ENCODE peak calls at places on chromosomes 2 and 18, in four cellular contexts. U is endothelial cell of umbilical vein, O is GM23248, G is neuronal stem cell. N is an unnamed sample.

GRCh38 chr18:46226461-46226860 is 122.3 kb downstream of the HAUS1 start:
- DNase-seq in O (peak), U (no peak), G (no peak), N (no peak)

GRCh38 chr2:229634574-229635185 is 79.7 kb downstream of the DNER start:
- DNase-seq in O (no peak), U (no peak), G (peak), N (no peak)

GRCh38 chr18:67509711-67510110 is 6.8 kb downstream of the DSEL start:
- DNase-seq in O (peak), G (no peak), U (no peak), N (no peak)

GRCh38 chr2:119694994-119695521 is 16.1 kb downstream of the TMEM177 start:
- DNase-seq in U (peak), G (no peak), O (peak), N (no peak)

GRCh38 chr18:11994346-11994707 is 13.0 kb downstream of the IMPA2 start:
- DNase-seq in G (no peak), O (peak), U (no peak), N (peak)

GRCh38 chr2:95345415-95346235 is 48.5 kb downstream of the KCNIP3 start:
- DNase-seq in G (peak), U (peak), O (peak), N (peak)

GRCh38 chr2:170848587-170848986 is 31.9 kb downstream of the GAD1 start:
- DNase-seq in O (peak), G (no peak), U (no peak), N (no peak)

GRCh38 chr2:3102081-3102914 is 275.3 kb downstream of the EIPR1 start:
- DNase-seq in G (no peak), O (no peak), U (no peak), N (no peak)

GRCh38 chr18:42414756-42415454 is 459.9 kb downstream of the PIK3C3 start:
- DNase-seq in G (no peak), U (no peak), O (peak), N (no peak)

GRCh38 chr2:191050640-191050987 is 36.6 kb upstream of the STAT1 start:
- DNase-seq in G (no peak), O (peak), U (no peak), N (no peak)

GRCh38 chr2:138919336-138919735 is 139.1 kb upstream of the NXPH2 start:
- DNase-seq in U (no peak), G (no peak), O (no peak), N (no peak)

GRCh38 chr2:25335971-25336370 is 5.8 kb downstream of the DNMT3A start:
- DNase-seq in G (no peak), O (no peak), U (no peak), N (no peak)

GRCh38 chr2:27652790-27653189 is 10.6 kb downstream of the SUPT7L start:
- DNase-seq in O (no peak), U (no peak), G (no peak), N (no peak)

GRCh38 chr2:154291511-154291910 is 407.0 kb upstream of the KCNJ3 start:
- DNase-seq in O (no peak), U (no peak), G (no peak), N (no peak)

GRCh38 chr2:189394525-189394924 is 46.7 kb upstream of the WDR75 start:
- DNase-seq in O (no peak), G (no peak), U (no peak), N (no peak)

GRCh38 chr2:235077046-235077445 is 125.2 kb downstream of the SH3BP4 start:
- DNase-seq in U (no peak), O (peak), G (no peak), N (no peak)

GRCh38 chr2:45841752-45842407 is 190.4 kb downstream of the PRKCE start:
- DNase-seq in U (no peak), G (no peak), O (no peak), N (no peak)

GRCh38 chr2:55668956-55669355 is 24.7 kb downstream of the PNPT1 start:
- DNase-seq in U (no peak), G (no peak), O (no peak), N (no peak)

GRCh38 chr2:237590272-237591020 is at the start of gene RAB17:
- DNase-seq in O (peak), U (no peak), G (no peak), N (peak)

GRCh38 chr2:178865121-178865520 is 57.9 kb upstream of the TTN start:
- DNase-seq in U (peak), G (no peak), O (peak), N (no peak)

DNA sequence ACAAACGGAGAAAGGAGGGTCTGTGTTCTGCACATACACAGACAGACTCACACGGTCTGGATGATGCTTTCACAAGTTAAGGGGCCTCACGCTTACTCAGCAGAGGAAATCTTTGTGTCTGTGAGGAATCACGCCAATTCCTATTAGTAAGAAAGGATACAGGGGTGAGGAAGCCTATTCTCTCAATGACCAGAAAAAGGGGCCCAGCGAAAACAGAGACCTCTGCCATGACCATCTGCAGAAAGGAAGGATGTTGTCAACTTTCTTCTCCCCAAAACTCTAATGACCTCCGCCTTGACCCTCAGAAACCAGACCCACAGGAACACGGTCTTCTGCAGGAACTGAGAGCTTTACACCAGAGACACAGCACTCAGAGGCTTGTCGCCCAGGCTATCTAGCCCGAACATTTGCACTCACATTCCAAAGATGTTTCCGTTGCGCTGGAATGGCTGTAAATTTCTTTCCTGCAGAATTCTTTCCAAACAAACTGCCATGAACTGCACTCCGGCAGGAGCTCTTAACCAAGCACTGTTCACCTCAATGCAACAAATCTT is 186.3 kb downstream of the TCF4 start:
- DNase-seq in G (peak), U (peak), O (peak), N (no peak)
- H3K27ac ChIP-seq in G (peak), U (peak), O (peak), N (peak)

DNA sequence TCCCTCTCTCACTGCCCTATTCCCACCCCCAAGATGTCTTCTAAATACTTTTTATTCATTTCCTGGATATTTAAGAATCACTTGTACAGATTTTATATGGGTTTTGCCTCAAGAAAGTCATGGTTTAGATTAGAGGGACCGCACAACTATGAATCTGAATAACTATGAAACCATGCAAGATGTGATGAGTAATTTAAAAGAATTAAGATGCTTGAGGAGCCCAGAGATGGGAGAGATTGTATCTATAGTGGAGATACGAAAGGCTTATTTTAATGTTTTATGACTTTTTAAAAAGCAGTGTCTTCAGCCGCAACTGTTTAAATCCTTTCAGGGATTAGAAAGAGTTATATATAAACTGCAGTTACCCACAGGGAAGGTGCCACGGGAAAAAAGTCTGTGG is 324.1 kb downstream of the LPIN1 start:
- DNase-seq in U (no peak), O (peak), G (no peak), N (no peak)
- H3K9ac ChIP-seq in U (no peak), O (no peak), G (no peak), N (no peak)

GRCh38 chr18:33579868-33580205 is 1.8 kb downstream of the ASXL3 start:
- DNase-seq in G (no peak), O (no peak), U (no peak), N (no peak)
- H3K27ac ChIP-seq in G (no peak), O (no peak), U (no peak), N (no peak)

DNA sequence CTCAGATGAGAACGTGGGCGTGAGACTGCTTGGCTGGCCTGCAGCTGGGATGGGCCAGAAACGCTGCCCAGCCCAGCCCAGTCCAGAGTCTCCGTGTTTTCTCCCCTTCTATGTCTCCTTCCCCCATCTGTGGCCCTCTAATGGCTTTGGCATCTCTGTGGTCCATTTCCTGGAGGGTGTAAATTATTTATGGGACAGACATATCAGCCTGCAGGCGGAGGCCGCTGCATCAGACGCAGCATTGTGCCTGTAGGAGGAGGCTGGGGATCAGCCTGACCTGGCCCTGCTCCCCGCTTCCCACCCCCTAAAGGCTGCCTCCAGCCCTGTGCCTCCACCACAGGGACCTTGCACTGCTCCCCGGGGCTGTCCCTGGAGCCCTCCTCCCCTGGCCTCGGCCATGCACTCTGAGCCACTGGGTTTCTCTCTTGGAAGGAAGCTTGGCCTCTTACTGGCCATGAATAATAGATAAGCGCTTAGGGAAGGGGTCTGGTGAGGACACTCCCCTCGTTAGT is 185.3 kb downstream of the MYCN start:
- DNase-seq in U (no peak), O (no peak), G (no peak), N (peak)
- H3K9ac ChIP-seq in U (no peak), O (no peak), G (peak), N (no peak)

GRCh38 chr2:224927671-224928173 is 114.5 kb downstream of the DOCK10 start:
- DNase-seq in O (no peak), U (peak), G (no peak), N (no peak)

GRCh38 chr2:224925822-224926124 is 116.5 kb downstream of the DOCK10 start:
- DNase-seq in G (no peak), U (no peak), O (peak), N (no peak)

GRCh38 chr2:224925066-224925821 is 117.0 kb downstream of the DOCK10 start:
- DNase-seq in G (no peak), O (no peak), U (no peak), N (no peak)

GRCh38 chr2:224929512-224929911 is 112.8 kb downstream of the DOCK10 start:
- DNase-seq in O (no peak), G (no peak), U (no peak), N (no peak)

GRCh38 chr2:224927011-224927410 is 115.3 kb downstream of the DOCK10 start:
- DNase-seq in O (no peak), U (no peak), G (no peak), N (no peak)
- H3K27ac ChIP-seq in O (peak), U (peak), G (no peak), N (peak)

DNA sequence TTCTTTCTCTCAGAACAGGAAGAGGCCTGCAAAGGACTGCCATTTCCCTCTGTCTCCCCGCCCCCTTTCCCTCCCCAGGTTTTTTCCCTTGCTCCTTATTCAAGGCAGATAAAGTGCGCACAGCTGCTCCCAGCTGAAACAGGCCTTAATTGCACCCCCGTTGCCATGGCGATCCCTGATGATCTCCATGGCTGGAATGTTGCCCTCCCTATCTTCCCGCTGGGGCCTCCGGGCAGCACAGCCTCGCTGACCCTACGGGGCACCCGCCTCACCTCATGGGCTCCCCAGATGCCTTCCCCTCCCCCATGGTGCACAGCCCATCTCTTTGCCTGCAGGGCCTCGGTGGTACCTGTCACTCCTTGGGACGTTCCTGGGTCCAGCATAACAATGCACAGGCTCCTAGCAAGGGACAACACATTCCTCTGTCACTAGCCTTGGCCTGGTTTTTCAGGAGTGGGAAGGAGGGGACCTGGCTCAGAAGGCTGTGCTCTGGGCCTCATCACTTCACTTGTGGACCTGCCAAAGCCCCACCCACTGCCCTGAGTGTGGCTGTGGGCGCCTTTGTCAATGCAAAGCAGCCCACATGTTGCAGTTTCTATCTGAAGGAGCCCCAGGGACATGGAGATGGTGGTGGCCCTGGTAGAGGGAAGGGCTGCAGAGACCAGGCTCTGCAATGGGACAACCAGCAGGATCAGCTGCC is 115.0 kb downstream of the CELF4 start:
- DNase-seq in U (no peak), G (peak), O (no peak), N (peak)
- H3K9ac ChIP-seq in U (no peak), G (no peak), O (no peak), N (no peak)

N was measured in colonic mucosa.